ENCODE peak calls at places on chromosomes 16 and 17, in five cellular contexts. M is A549, S is cardiac fibroblast, N is AG04450, K is activated T-helper 1 cell treated with Interleukin-2 at 50 U/mL for 16 hours. I is an unnamed sample.

GRCh38 chr16:12028220-12028619 is 51.7 kb downstream of the SNX29 start:
- DNase-seq in M (no peak), S (no peak), N (no peak), K (no peak), I (no peak)

GRCh38 chr16:59060212-59060611 is 326.1 kb upstream of the GOT2 start:
- DNase-seq in M (peak), S (no peak), N (peak), K (no peak), I (no peak)

GRCh38 chr16:83308414-83308813 is 499.4 kb upstream of the HSBP1 start:
- DNase-seq in M (no peak), S (peak), N (no peak), K (no peak), I (peak)

GRCh38 chr16:19639986-19640421 is 78.0 kb downstream of the KNOP1 start:
- DNase-seq in M (no peak), S (peak), N (no peak), K (no peak), I (no peak)

GRCh38 chr16:84239910-84240309 is at the start of gene KCNG4:
- DNase-seq in M (no peak), S (no peak), N (no peak), K (no peak), I (no peak)

GRCh38 chr17:66855204-66855603 is 20.3 kb downstream of the CACNG5 start:
- DNase-seq in M (no peak), S (no peak), N (no peak), K (no peak), I (no peak)

GRCh38 chr17:16908282-16908681 is 63.6 kb downstream of the TNFRSF13B start:
- DNase-seq in M (no peak), S (no peak), N (no peak), K (no peak), I (no peak)

GRCh38 chr17:50393700-50394099 is 3.6 kb downstream of the LRRC59 start:
- DNase-seq in M (no peak), S (no peak), N (no peak), K (no peak), I (no peak)

GRCh38 chr16:84925092-84925772 is 86.1 kb downstream of the ZDHHC7 start:
- DNase-seq in M (peak), S (peak), N (no peak), K (peak), I (no peak)

GRCh38 chr17:3603119-3603869 is 5.9 kb downstream of the TRPV1 start:
- DNase-seq in M (no peak), S (peak), N (peak), K (no peak), I (no peak)

GRCh38 chr17:3968886-3969524 is 4.8 kb upstream of the ATP2A3 start:
- DNase-seq in M (no peak), S (no peak), N (no peak), K (no peak), I (no peak)

GRCh38 chr16:89335803-89336485 is 118.4 kb downstream of the ZNF778 start:
- DNase-seq in M (no peak), S (no peak), N (no peak), K (no peak), I (no peak)

GRCh38 chr16:86457621-86458456 is 52.5 kb upstream of the FOXF1 start:
- DNase-seq in M (no peak), S (peak), N (peak), K (no peak), I (no peak)

GRCh38 chr17:20009302-20010098 is at the start of gene SPECC1:
- DNase-seq in M (peak), S (peak), N (no peak), K (peak), I (no peak)

GRCh38 chr17:5123343-5124124 is 7.7 kb downstream of the USP6 start:
- DNase-seq in M (no peak), S (no peak), N (no peak), K (no peak), I (no peak)

GRCh38 chr17:48577330-48577945 is 712 bp downstream of the HOXB4 start:
- DNase-seq in M (no peak), S (no peak), N (no peak), K (no peak), I (no peak)

I was measured in brain pericyte.